ENCODE peak calls at places on chromosomes 6 and 20, in five cellular contexts. Y, P, Z, X and W are unnamed samples.

GRCh38 chr6:103215835-103216234 is 1643.9 kb downstream of the HACE1 start:
- DNase-seq in Y (no peak), P (no peak), Z (no peak), X (no peak), W (no peak)

GRCh38 chr6:39153766-39154397 is 38.9 kb upstream of the SAYSD1 start:
- DNase-seq in Y (no peak), P (no peak), Z (no peak), X (no peak), W (no peak)

GRCh38 chr6:13766201-13766634 is 48.1 kb downstream of the MCUR1 start:
- DNase-seq in Y (no peak), P (no peak), Z (peak; percentile 39), X (no peak), W (no peak)

GRCh38 chr6:56004421-56004820 is 129.0 kb upstream of the BMP5 start:
- DNase-seq in Y (no peak), P (no peak), Z (peak; percentile 40), X (no peak), W (no peak)

GRCh38 chr20:15616626-15617025 is 956.6 kb downstream of the KIF16B start:
- DNase-seq in Y (no peak), P (no peak), Z (no peak), X (no peak), W (no peak)

GRCh38 chr6:140464720-140465119 is 1090.3 kb upstream of the CITED2 start:
- DNase-seq in Y (no peak), P (no peak), Z (no peak), X (no peak), W (no peak)

GRCh38 chr20:39849664-39850063 is 839.4 kb downstream of the MAFB start:
- DNase-seq in Y (peak; percentile 90), P (peak; percentile 55), Z (peak; percentile 95), X (no peak), W (no peak)

GRCh38 chr6:156731436-156731835 is 45.7 kb upstream of the ARID1B start:
- DNase-seq in Y (no peak), P (no peak), Z (peak; percentile 21), X (no peak), W (no peak)

GRCh38 chr20:58986286-58986967 is 5.4 kb downstream of the NELFCD start:
- DNase-seq in Y (no peak), P (no peak), Z (no peak), X (no peak), W (no peak)

GRCh38 chr20:35173576-35174192 is 1.8 kb downstream of the PROCR start:
- DNase-seq in Y (no peak), P (no peak), Z (no peak), X (no peak), W (no peak)

GRCh38 chr6:11912420-11912819 is 99.7 kb upstream of the HIVEP1 start:
- DNase-seq in Y (no peak), P (no peak), Z (no peak), X (no peak), W (no peak)
- TF ChIP-seq CTCF in Y (no peak), P (no peak), Z (peak; percentile 3), X (no peak), W (no peak)

DNA sequence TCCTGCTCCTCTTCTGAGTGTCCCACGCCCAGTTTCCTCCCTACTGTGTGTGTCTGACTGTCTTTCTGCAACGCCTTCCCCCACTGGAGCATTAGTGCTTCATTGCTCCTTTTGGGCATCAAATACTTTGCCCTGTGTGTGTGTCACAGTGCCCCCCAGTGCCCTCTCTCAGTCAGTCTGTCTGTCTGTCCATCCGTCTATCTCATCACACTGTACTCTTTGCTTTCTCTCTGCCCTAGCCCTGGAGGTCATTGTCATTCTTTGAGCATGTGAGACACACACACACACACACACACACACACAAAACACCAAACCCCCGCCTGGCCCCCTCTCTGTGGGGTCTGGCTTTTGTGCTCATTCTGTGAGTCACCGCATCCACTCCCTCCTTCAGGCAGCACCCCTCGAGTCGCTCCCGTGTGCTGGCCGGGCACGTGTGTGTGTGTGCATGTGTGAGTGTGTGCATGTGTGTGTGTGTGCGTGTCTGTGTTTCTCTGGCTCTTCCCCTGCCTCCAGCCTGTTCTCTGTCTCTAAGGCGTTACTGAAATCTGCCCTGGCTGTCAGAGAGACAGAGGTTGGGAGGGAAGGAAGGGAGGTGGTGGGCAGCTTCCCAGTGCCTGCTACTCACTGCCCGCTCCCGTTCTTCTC is 72.0 kb downstream of the SRC start:
- DNase-seq in Y (peak; percentile 15), P (no peak), Z (peak; percentile 28), X (no peak), W (no peak)
- TF ChIP-seq CTCF in Y (no peak), P (no peak), Z (no peak), X (no peak), W (no peak)

DNA sequence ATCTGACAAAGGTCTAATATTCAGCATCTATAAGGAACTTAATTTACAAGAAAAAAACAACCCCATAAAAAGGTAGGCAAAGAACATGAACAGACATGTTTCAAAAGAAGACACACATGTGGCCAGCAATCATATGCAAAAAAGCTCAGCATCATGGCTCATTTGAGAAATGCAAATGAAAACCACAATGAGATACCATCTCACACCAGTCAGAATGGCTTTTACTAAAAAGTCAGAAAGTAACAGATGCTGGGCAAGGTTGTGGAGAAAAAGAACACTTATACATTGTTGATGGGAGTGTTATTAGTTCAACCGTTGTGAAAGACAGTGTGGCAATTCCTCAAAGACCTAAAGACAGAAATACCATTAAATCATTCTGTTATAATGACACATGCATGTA is 289.9 kb upstream of the MMS22L start:
- DNase-seq in Y (no peak), P (no peak), Z (no peak), X (no peak), W (no peak)
- TF ChIP-seq CTCF in Y (no peak), P (no peak), Z (no peak), X (no peak), W (no peak)

GRCh38 chr20:63894358-63895201 is at the start of gene DNAJC5:
- DNase-seq in Y (peak; percentile 99), P (peak; percentile 98), Z (peak; percentile 95), X (peak; percentile 100), W (peak; percentile 100)
- TF ChIP-seq CTCF in Y (no peak), P (no peak), Z (no peak), X (no peak), W (no peak)

DNA sequence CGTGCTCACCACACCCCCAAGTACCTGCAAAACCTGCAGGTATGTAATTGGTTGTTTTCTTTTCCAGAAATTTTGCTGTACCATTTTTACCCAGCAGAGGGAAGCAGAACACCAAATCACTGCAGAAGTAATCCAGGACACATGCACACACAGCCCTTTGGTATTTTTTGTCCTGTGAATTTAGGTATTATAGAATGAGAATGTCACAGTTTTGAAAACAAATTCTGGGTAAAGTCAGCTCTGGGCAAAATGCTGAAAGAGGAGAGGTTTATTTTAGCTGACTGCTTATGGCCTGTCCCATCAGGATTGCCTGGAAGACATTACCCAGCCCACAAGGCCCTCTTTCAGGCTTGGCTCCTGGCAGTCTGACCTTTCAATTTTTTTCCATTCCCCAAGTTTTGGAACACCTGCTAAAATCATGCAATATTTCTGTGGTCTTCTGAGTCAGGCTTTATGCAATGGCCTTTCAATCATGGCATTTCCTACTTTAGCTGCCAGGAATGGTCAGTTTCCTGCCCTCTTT is 3.5 kb upstream of the EFHC1 start:
- DNase-seq in Y (no peak), P (no peak), Z (peak; percentile 70), X (peak; percentile 47), W (peak; percentile 53)
- TF ChIP-seq CTCF in Y (peak; percentile 85), P (peak; percentile 82), Z (peak; percentile 80), X (peak; percentile 84), W (peak; percentile 68)

DNA sequence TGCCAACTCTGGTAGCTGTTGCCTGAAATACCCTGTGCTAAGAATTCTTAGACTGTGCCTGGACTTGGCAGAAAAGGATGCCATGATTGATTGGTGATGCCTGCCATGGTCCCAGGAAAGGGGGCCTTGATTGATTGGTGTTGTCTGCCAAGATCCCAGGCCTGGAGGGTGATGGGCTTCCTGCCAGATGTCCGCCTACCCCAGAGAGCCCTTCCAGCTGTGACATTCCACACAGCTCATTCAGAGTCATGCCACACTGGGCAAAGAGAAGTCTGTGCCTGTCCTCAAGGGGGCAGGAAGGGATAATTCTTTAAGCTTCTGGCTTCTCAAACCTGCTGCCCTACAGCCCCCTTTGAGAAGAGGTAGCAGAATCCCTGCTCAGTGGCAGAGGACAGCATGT is 24.6 kb downstream of the RIMS4 start:
- DNase-seq in Y (no peak), P (no peak), Z (peak; percentile 13), X (no peak), W (no peak)
- TF ChIP-seq CTCF in Y (no peak), P (no peak), Z (peak; percentile 14), X (no peak), W (no peak)

DNA sequence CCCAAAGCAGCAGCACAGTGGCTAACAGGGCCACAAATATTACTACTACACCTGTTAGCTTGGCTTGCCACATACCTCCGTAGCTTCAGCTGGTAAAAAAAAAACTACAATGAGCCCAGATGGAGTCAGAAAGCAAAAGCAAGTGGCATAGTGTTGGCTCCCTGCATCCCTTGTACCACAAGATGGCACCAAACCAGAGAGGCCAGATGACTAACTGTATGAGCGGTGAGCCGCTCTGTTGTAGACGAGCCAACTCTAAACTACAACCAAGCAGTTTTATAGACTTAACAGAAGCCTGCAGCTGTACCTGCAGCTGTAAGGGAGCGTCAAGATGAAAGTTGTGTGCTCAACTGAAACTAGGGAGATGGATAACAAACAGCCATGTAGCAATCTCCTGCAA is 84.5 kb upstream of the MCHR2 start:
- DNase-seq in Y (no peak), P (no peak), Z (peak; percentile 41), X (no peak), W (no peak)
- TF ChIP-seq CTCF in Y (no peak), P (no peak), Z (peak; percentile 49), X (no peak), W (no peak)

DNA sequence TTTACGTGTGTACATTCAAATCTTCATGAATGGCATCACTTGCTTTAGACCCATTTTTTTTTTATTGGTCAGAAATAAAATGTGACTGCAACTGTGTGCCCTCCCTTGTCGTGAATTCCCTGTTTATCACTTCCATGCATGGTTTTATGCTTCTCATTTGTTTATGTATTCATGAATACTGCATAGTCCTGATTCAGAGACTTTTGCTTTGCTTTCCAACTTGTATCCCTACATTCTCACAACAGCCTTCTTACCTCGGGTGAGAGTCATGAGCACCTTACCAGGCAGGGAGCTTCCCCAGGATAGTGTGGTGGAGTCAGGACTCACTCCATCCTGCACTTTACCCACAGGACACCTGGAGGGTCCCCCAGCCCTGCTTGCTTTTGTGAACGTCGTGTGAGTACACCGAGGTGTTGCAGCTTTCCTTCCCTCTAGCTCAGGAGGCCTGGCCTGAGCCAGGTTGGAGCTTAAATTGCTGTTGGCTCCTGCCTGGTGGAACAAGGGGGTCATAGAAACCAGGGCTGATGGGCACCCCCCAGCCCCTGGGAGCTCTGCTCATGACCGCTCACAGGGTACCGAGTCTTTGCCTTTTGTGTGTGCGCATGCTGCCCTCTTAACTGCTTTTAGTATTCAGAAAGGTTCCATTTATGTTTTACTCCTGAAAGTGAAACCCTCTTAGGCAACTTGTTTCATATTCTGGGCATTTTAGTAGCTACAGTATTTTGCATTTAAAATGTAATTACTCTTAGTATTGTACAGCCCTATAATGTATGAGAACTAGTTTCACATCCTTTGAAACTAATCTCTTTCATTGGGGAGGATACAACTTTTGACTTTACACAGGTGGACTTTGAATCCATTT is 66.0 kb downstream of the CDS2 start:
- DNase-seq in Y (no peak), P (no peak), Z (no peak), X (no peak), W (no peak)
- TF ChIP-seq CTCF in Y (no peak), P (no peak), Z (no peak), X (peak; percentile 31), W (no peak)